ENCODE peak calls at places on chromosome 18, in seven cellular contexts. L, B, D, I, A, Y and M are unnamed samples.

GRCh38 chr18:54127759-54128378 is 96.6 kb downstream of the MBD2 start:
- DNase-seq in L (no peak), D (no peak), A (no peak), B (no peak), Y (no peak), I (peak), M (no peak)

GRCh38 chr18:26863122-26863879 is 2.2 kb downstream of the AQP4 start:
- DNase-seq in Y (no peak), I (no peak), L (no peak), A (no peak), B (peak), D (peak), M (peak)

GRCh38 chr18:21179590-21180220 is 62.3 kb upstream of the GREB1L start:
- DNase-seq in D (no peak), I (peak), A (peak), L (no peak), B (peak), Y (no peak), M (no peak)

GRCh38 chr18:32911660-32912284 is 138.9 kb upstream of the KLHL14 start:
- DNase-seq in D (no peak), I (no peak), L (no peak), A (no peak), B (no peak), Y (no peak), M (no peak)

GRCh38 chr18:35106845-35107148 is 65.6 kb downstream of the MAPRE2 start:
- DNase-seq in B (no peak), D (no peak), I (no peak), L (no peak), Y (no peak), A (no peak), M (no peak)

GRCh38 chr18:75124967-75125358 is 84.0 kb downstream of the PTGR3 start:
- DNase-seq in D (no peak), I (no peak), L (no peak), A (no peak), Y (no peak), B (no peak), M (no peak)

GRCh38 chr18:56641714-56642331 is 3.4 kb upstream of the TXNL1 start:
- DNase-seq in A (no peak), L (no peak), Y (no peak), I (peak), B (no peak), D (no peak), M (no peak)

GRCh38 chr18:56139792-56140254 is 498.6 kb downstream of the TXNL1 start:
- DNase-seq in L (no peak), B (peak), Y (no peak), D (peak), A (no peak), I (peak), M (no peak)

GRCh38 chr18:77658309-77658681 is 408.6 kb downstream of the GALR1 start:
- DNase-seq in L (no peak), B (no peak), D (no peak), A (no peak), Y (no peak), I (no peak), M (no peak)

GRCh38 chr18:58805482-58806187 is 59.0 kb upstream of the ZNF532 start:
- DNase-seq in L (no peak), B (no peak), A (no peak), I (no peak), D (no peak), Y (no peak), M (no peak)

GRCh38 chr18:76256897-76257500 is 238.0 kb downstream of the ZNF516 start:
- DNase-seq in L (no peak), I (peak), Y (peak), B (no peak), D (no peak), A (no peak), M (no peak)

GRCh38 chr18:51211552-51211951 is 14.1 kb upstream of the MEX3C start:
- DNase-seq in A (no peak), D (peak), B (no peak), Y (peak), L (no peak), I (peak), M (no peak)

GRCh38 chr18:55988537-55988936 is 400.5 kb upstream of the TCF4 start:
- DNase-seq in A (no peak), I (peak), Y (no peak), D (no peak), L (no peak), B (no peak), M (no peak)

GRCh38 chr18:29383311-29384273 is 1206.7 kb upstream of the CDH2 start:
- DNase-seq in B (no peak), Y (no peak), I (no peak), L (no peak), A (no peak), D (no peak), M (no peak)

GRCh38 chr18:49008156-49008555 is 57.4 kb upstream of the SMAD7 start:
- DNase-seq in D (peak), A (no peak), I (no peak), L (no peak), Y (no peak), B (no peak), M (no peak)

GRCh38 chr18:50218432-50219197 is 23.7 kb upstream of the MYO5B start:
- DNase-seq in I (peak), Y (no peak), L (no peak), A (no peak), B (peak), D (no peak), M (no peak)

DNA sequence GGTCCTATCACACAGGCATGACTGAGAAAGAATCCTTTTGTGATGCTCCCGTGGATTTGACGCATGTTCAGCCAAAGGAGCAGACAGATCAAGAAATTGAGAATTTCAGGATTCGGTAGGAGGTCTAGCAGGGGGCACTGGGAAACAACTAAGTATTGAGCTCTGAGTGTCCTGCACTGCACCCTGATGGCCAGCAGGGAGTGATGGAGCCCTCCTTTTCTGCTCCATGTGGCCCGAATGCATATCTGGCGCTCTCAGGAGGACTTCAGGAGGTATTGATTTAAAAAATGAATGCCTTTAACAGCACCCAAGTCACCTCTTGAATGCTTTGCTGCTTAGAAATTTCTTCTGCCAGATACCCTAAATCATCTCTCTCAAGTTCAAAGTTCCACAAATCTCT is 58.0 kb downstream of the ZNF519 start:
- DNase-seq in D (no peak), I (no peak), A (no peak), L (no peak), B (no peak), Y (no peak), M (no peak)
- TF ChIP-seq CTCF in D (no peak), I (peak), A (no peak), L (no peak), B (no peak), Y (peak), M (no peak)

GRCh38 chr18:23618862-23619387 is 32.6 kb upstream of the NPC1 start:
- DNase-seq in L (no peak), D (no peak), B (no peak), A (no peak), I (no peak), Y (no peak), M (no peak)
- TF ChIP-seq CTCF in L (no peak), D (no peak), B (no peak), A (no peak), I (peak), Y (peak), M (no peak)

DNA sequence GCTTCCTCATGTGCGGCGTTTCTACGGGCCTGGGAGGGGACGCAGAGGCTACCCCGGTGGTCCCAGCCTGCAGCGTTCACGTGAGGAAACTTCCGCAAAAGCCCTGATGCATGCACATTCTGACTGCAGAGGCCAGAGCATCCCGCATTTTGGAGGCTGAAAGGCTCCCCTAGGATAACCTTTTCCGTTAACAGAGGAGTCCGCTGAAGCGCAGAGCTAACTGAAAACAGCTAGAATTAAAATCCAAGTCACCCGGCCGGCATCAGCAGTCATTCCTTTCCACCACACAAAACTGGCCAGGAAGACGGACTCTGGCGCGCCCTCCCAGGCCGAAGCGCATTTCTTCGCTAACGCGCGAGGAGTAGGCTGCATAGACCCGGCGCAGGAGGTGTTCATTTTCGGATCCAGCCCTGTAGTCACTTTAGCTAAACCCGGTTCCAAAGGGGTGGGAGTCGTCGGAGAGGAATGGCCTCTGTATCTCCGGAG is 747 bp upstream of the TUBB6 start:
- DNase-seq in A (no peak), Y (no peak), I (peak), L (no peak), D (peak), B (no peak), M (peak)
- TF ChIP-seq CTCF in A (no peak), Y (peak), I (peak), L (peak), D (no peak), B (no peak), M (no peak)

GRCh38 chr18:10453885-10454772 is at the start of gene APCDD1:
- DNase-seq in L (no peak), B (peak), A (no peak), I (no peak), D (peak), Y (no peak), M (peak)
- TF ChIP-seq CTCF in L (no peak), B (no peak), A (no peak), I (no peak), D (no peak), Y (no peak), M (no peak)

DNA sequence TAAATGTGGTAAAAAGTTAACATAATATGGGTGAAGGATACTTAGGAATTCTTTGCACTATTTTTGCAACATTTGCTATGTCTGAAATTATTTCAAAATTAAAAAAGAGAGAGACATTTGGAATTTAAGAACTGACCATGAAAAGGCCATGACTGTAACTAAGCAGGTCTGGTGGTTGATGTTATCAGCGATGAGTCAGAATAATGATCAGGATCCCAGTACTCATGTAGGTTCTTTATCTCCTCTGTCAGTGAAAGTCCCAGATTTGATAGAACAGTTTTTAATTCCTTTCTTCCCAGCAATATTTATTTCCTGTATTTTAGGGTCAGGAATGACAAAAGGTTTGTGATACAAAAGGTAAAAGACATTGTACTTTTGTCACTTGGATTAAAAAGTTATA is 242.4 kb upstream of the ZNF521 start:
- DNase-seq in B (no peak), Y (no peak), L (no peak), I (peak), A (no peak), D (no peak), M (no peak)
- TF ChIP-seq CTCF in B (no peak), Y (no peak), L (no peak), I (no peak), A (no peak), D (no peak), M (no peak)

DNA sequence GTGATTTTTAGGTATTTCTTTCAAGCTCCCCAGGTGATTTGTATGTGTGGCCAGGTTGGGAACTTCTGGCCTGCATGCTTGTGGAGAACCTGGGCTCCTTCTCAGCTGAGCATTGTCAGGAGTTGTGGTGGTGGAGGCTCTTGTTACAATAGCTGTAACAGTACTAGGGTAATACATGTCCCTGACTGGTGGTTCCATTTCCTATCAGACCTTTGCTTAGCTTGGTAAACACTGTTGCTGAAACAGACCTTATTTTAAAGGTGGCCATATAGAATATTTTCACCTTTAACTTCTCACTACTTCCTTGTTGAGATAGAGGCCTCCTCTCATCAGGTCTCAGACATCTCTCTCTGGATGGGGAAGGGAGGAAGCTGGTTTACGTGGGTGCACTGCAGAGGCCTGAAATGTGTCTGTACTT is 79.2 kb downstream of the SETBP1 start:
- DNase-seq in L (no peak), B (no peak), I (no peak), D (no peak), A (no peak), Y (no peak), M (no peak)
- TF ChIP-seq CTCF in L (no peak), B (no peak), I (no peak), D (no peak), A (no peak), Y (no peak), M (no peak)

DNA sequence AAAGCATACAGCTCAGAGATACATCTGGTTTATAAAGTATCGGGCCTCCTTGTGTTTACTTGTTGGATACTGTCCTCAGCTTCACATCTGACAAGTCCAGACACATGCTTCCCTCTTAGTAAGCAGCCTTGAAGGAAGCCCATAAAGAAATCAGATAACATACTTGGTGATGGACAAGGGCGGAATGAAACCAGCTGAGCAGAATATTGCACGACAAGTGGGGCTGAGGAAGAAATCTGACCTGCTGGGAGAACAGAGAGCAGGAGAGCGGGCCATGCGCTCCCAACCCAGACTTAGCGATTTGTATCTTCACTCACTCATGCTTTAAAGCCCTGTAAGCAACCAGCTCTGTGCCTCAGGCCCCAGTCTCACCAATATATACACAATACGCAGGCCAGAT is 208.4 kb downstream of the CDH20 start:
- DNase-seq in Y (no peak), I (no peak), A (no peak), D (no peak), B (no peak), L (no peak), M (no peak)
- TF ChIP-seq CTCF in Y (no peak), I (no peak), A (no peak), D (no peak), B (no peak), L (no peak), M (no peak)

DNA sequence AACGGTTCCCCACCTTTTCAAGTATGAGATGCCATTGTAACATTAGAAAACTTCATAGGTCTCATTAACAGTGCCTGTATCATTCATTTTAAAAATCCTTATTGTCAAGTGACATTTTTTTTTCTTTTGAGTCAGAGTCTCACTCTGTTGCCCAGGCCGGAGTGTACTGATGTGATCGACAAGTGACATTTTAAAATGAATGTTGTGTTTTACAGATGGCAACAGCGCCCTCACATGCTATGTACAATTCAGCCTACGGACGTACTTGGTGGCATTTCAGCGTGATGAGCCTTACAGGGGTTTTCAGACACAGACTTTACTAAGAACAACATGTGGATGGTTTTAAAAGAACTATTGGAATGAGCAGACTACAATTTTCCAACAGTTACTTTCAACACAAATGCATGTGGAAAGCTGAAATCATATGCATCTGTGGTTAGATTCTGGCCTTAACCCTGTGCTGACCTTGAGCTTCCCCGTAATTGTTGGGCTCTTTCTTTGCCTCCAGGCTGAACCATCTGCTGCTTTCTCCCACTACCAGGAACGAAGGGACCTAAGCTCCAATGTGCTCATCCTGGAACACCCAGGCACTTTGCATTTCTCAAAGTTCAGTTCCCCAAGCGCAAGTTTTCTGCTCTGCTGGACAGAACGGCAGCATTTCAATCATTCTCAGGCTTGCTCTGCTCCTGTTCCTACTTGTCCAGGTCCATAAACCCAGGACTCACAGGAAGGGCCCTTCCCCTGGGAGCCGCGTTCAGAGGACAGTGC is 119.9 kb upstream of the NDUFV2 start:
- DNase-seq in L (no peak), D (no peak), A (no peak), I (peak), Y (peak), B (peak), M (peak)
- TF ChIP-seq CTCF in L (no peak), D (peak), A (no peak), I (peak), Y (peak), B (no peak), M (no peak)